ENCODE peak calls at places on chromosome 9, in six cellular contexts. H, R, Y, Q, Z and C are unnamed samples.

GRCh38 chr9:109894444-109894843 is 114.4 kb downstream of the PALM2AKAP2 start:
- DNase-seq in H (no peak), R (no peak), Y (no peak), Q (no peak), Z (no peak), C (no peak)

GRCh38 chr9:2043243-2043642 is 28.1 kb downstream of the SMARCA2 start:
- DNase-seq in H (no peak), R (no peak), Y (no peak), Q (no peak), Z (no peak), C (peak)

GRCh38 chr9:136578915-136579637 is 33.2 kb upstream of the NOTCH1 start:
- DNase-seq in H (no peak), R (no peak), Y (peak), Q (peak), Z (no peak), C (no peak)

GRCh38 chr9:70563437-70564204 is 149.2 kb upstream of the KLF9 start:
- DNase-seq in H (peak), R (peak), Y (no peak), Q (no peak), Z (no peak), C (peak)

GRCh38 chr9:133492061-133493021 is 13.4 kb upstream of the SLC2A6 start:
- DNase-seq in H (no peak), R (no peak), Y (no peak), Q (peak), Z (no peak), C (no peak)

GRCh38 chr9:124894741-124895170 is 32.8 kb downstream of the ARPC5L start:
- DNase-seq in H (no peak), R (peak), Y (peak), Q (peak), Z (no peak), C (no peak)

GRCh38 chr9:111484564-111484878 is 338 bp upstream of the ECPAS start:
- DNase-seq in H (peak), R (no peak), Y (no peak), Q (no peak), Z (no peak), C (no peak)

GRCh38 chr9:25716220-25716872 is 38.1 kb upstream of the TUSC1 start:
- DNase-seq in H (no peak), R (no peak), Y (peak), Q (peak), Z (peak), C (no peak)